ENCODE peak calls at places on chromosomes 13 and 19, in ten cellular contexts. One of them, this sample, is unnamed.

GRCh38 chr13:23656637-23657036 is 86.4 kb downstream of the TNFRSF19 start:
- DNase-seq in breast epithelium: no peak
- DNase-seq in upper lobe of left lung: no peak
- DNase-seq in K562: peak
- DNase-seq in endothelial cell of umbilical vein: peak
- DNase-seq in suprapubic skin: no peak
- DNase-seq in spleen: no peak
- DNase-seq in sigmoid colon: no peak
- DNase-seq in HCT116: no peak
- DNase-seq in transverse colon: no peak
- DNase-seq in this sample: no peak

GRCh38 chr13:19845758-19846157 is 17.7 kb downstream of the ZMYM5 start:
- DNase-seq in breast epithelium: no peak
- DNase-seq in upper lobe of left lung: no peak
- DNase-seq in K562: peak
- DNase-seq in endothelial cell of umbilical vein: peak
- DNase-seq in suprapubic skin: no peak
- DNase-seq in spleen: no peak
- DNase-seq in sigmoid colon: peak
- DNase-seq in HCT116: peak
- DNase-seq in transverse colon: no peak
- DNase-seq in this sample: no peak

GRCh38 chr19:44050740-44051653 is 839 bp upstream of the ZNF223 start:
- DNase-seq in breast epithelium: peak
- DNase-seq in upper lobe of left lung: peak
- DNase-seq in K562: no peak
- DNase-seq in endothelial cell of umbilical vein: no peak
- DNase-seq in suprapubic skin: no peak
- DNase-seq in spleen: no peak
- DNase-seq in sigmoid colon: no peak
- DNase-seq in HCT116: no peak
- DNase-seq in transverse colon: peak
- DNase-seq in this sample: no peak

GRCh38 chr13:19864018-19864338 is 529 bp upstream of the ZMYM5 start:
- DNase-seq in breast epithelium: peak
- DNase-seq in upper lobe of left lung: peak
- DNase-seq in K562: peak
- DNase-seq in endothelial cell of umbilical vein: peak
- DNase-seq in suprapubic skin: peak
- DNase-seq in spleen: no peak
- DNase-seq in sigmoid colon: peak
- DNase-seq in HCT116: no peak
- DNase-seq in transverse colon: peak
- DNase-seq in this sample: no peak

GRCh38 chr19:31110331-31110730 is 238.9 kb downstream of the TSHZ3 start:
- DNase-seq in breast epithelium: no peak
- DNase-seq in upper lobe of left lung: no peak
- DNase-seq in K562: peak
- DNase-seq in endothelial cell of umbilical vein: no peak
- DNase-seq in suprapubic skin: no peak
- DNase-seq in spleen: no peak
- DNase-seq in sigmoid colon: no peak
- DNase-seq in HCT116: no peak
- DNase-seq in transverse colon: no peak
- DNase-seq in this sample: no peak

GRCh38 chr13:65926750-65927171 is 1303.4 kb downstream of the PCDH9 start:
- DNase-seq in breast epithelium: no peak
- DNase-seq in upper lobe of left lung: peak
- DNase-seq in K562: peak
- DNase-seq in endothelial cell of umbilical vein: no peak
- DNase-seq in suprapubic skin: no peak
- DNase-seq in spleen: no peak
- DNase-seq in sigmoid colon: no peak
- DNase-seq in HCT116: peak
- DNase-seq in transverse colon: peak
- DNase-seq in this sample: no peak

GRCh38 chr13:50410921-50411712 is 395.9 kb downstream of the KCNRG start:
- DNase-seq in breast epithelium: no peak
- DNase-seq in upper lobe of left lung: no peak
- DNase-seq in K562: peak
- DNase-seq in endothelial cell of umbilical vein: peak
- DNase-seq in suprapubic skin: no peak
- DNase-seq in spleen: no peak
- DNase-seq in sigmoid colon: no peak
- DNase-seq in HCT116: peak
- DNase-seq in transverse colon: no peak
- DNase-seq in this sample: no peak

GRCh38 chr19:56106397-56106849 is 14.7 kb downstream of the ZNF787 start:
- DNase-seq in breast epithelium: no peak
- DNase-seq in upper lobe of left lung: no peak
- DNase-seq in K562: no peak
- DNase-seq in endothelial cell of umbilical vein: no peak
- DNase-seq in suprapubic skin: peak
- DNase-seq in spleen: peak
- DNase-seq in sigmoid colon: no peak
- DNase-seq in HCT116: no peak
- DNase-seq in transverse colon: peak
- DNase-seq in this sample: no peak

GRCh38 chr19:31554360-31554759 is 205.1 kb upstream of the TSHZ3 start:
- DNase-seq in breast epithelium: no peak
- DNase-seq in upper lobe of left lung: no peak
- DNase-seq in K562: no peak
- DNase-seq in endothelial cell of umbilical vein: no peak
- DNase-seq in suprapubic skin: no peak
- DNase-seq in spleen: no peak
- DNase-seq in sigmoid colon: no peak
- DNase-seq in HCT116: no peak
- DNase-seq in transverse colon: no peak
- DNase-seq in this sample: no peak

GRCh38 chr13:58960909-58961308 is 1202.8 kb downstream of the DIAPH3 start:
- DNase-seq in breast epithelium: no peak
- DNase-seq in upper lobe of left lung: no peak
- DNase-seq in K562: peak
- DNase-seq in endothelial cell of umbilical vein: peak
- DNase-seq in suprapubic skin: no peak
- DNase-seq in spleen: no peak
- DNase-seq in sigmoid colon: no peak
- DNase-seq in HCT116: no peak
- DNase-seq in transverse colon: no peak
- DNase-seq in this sample: peak

GRCh38 chr19:29624489-29625210 is 18.6 kb downstream of the POP4 start:
- DNase-seq in breast epithelium: no peak
- DNase-seq in upper lobe of left lung: no peak
- DNase-seq in K562: no peak
- DNase-seq in endothelial cell of umbilical vein: no peak
- DNase-seq in suprapubic skin: no peak
- DNase-seq in spleen: peak
- DNase-seq in sigmoid colon: no peak
- DNase-seq in HCT116: no peak
- DNase-seq in transverse colon: no peak
- DNase-seq in this sample: no peak

DNA sequence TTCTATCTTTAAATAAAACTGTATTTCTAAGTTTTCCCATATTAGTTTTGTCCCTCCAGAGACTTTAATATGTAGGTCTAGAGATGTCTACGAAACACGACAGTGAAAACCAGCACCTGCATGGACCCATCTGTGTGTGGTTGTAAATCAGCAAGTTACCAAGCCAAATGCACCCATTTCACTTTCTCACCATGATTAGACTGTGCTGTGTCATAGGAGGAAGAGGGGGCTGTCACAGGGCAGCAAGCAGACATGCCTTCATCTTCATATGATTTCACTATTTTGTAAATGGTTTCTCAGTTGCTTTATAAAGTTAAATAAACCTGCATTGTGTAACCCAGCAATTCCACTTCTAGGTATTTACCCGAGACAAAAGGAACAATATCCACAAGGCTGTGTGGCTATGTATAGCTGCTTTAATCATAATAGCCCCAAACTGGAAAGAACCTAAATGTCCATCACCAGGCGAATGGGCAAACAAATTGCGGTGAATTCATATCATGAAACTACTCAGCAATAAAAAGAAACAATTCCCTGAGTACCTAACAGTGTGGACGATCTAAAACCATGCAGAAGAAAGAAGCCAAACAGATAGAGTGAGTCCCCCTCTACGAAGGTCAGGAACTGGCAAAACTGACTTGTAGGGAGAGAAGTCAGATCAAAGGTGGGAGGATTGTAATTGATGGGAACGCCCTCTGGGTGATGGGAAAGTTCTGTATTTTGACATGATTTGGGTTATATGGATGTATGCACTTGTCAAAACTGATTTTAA is 185.5 kb downstream of the COL4A1 start:
- DNase-seq in breast epithelium: no peak
- DNase-seq in upper lobe of left lung: no peak
- DNase-seq in K562: no peak
- DNase-seq in endothelial cell of umbilical vein: no peak
- DNase-seq in suprapubic skin: no peak
- DNase-seq in spleen: no peak
- DNase-seq in sigmoid colon: no peak
- DNase-seq in HCT116: no peak
- DNase-seq in transverse colon: no peak
- DNase-seq in this sample: no peak
- TF ChIP-seq POLR2AphosphoS5 in breast epithelium: no peak
- TF ChIP-seq POLR2AphosphoS5 in upper lobe of left lung: no peak
- TF ChIP-seq POLR2AphosphoS5 in K562: no peak
- TF ChIP-seq POLR2AphosphoS5 in endothelial cell of umbilical vein: no peak
- TF ChIP-seq POLR2AphosphoS5 in suprapubic skin: no peak
- TF ChIP-seq POLR2AphosphoS5 in spleen: no peak
- TF ChIP-seq POLR2AphosphoS5 in sigmoid colon: no peak
- TF ChIP-seq POLR2AphosphoS5 in HCT116: no peak
- TF ChIP-seq POLR2AphosphoS5 in transverse colon: no peak
- TF ChIP-seq POLR2AphosphoS5 in this sample: no peak

GRCh38 chr19:52901842-52902241 is 4.4 kb upstream of the ZNF320 start:
- DNase-seq in breast epithelium: no peak
- DNase-seq in upper lobe of left lung: no peak
- DNase-seq in K562: no peak
- DNase-seq in endothelial cell of umbilical vein: no peak
- DNase-seq in suprapubic skin: no peak
- DNase-seq in spleen: no peak
- DNase-seq in sigmoid colon: no peak
- DNase-seq in HCT116: no peak
- DNase-seq in transverse colon: no peak
- DNase-seq in this sample: no peak

GRCh38 chr19:52896431-52897148 is 845 bp downstream of the ZNF320 start:
- DNase-seq in breast epithelium: no peak
- DNase-seq in upper lobe of left lung: peak
- DNase-seq in K562: peak
- DNase-seq in endothelial cell of umbilical vein: no peak
- DNase-seq in suprapubic skin: peak
- DNase-seq in spleen: no peak
- DNase-seq in sigmoid colon: no peak
- DNase-seq in HCT116: no peak
- DNase-seq in transverse colon: peak
- DNase-seq in this sample: no peak

GRCh38 chr19:52904052-52904451 is 6.6 kb upstream of the ZNF320 start:
- DNase-seq in breast epithelium: no peak
- DNase-seq in upper lobe of left lung: no peak
- DNase-seq in K562: no peak
- DNase-seq in endothelial cell of umbilical vein: no peak
- DNase-seq in suprapubic skin: no peak
- DNase-seq in spleen: no peak
- DNase-seq in sigmoid colon: no peak
- DNase-seq in HCT116: no peak
- DNase-seq in transverse colon: no peak
- DNase-seq in this sample: no peak

GRCh38 chr19:52897149-52897935 is at the start of gene ZNF320:
- DNase-seq in breast epithelium: peak
- DNase-seq in upper lobe of left lung: peak
- DNase-seq in K562: peak
- DNase-seq in endothelial cell of umbilical vein: peak
- DNase-seq in suprapubic skin: peak
- DNase-seq in spleen: peak
- DNase-seq in sigmoid colon: peak
- DNase-seq in HCT116: peak
- DNase-seq in transverse colon: peak
- DNase-seq in this sample: peak

GRCh38 chr19:52898101-52898500 is 666 bp upstream of the ZNF320 start:
- DNase-seq in breast epithelium: no peak
- DNase-seq in upper lobe of left lung: no peak
- DNase-seq in K562: no peak
- DNase-seq in endothelial cell of umbilical vein: no peak
- DNase-seq in suprapubic skin: no peak
- DNase-seq in spleen: peak
- DNase-seq in sigmoid colon: no peak
- DNase-seq in HCT116: no peak
- DNase-seq in transverse colon: no peak
- DNase-seq in this sample: no peak
- H3K27ac ChIP-seq in breast epithelium: peak
- H3K27ac ChIP-seq in upper lobe of left lung: peak
- H3K27ac ChIP-seq in K562: no peak
- H3K27ac ChIP-seq in endothelial cell of umbilical vein: no peak
- H3K27ac ChIP-seq in suprapubic skin: peak
- H3K27ac ChIP-seq in spleen: peak
- H3K27ac ChIP-seq in sigmoid colon: peak
- H3K27ac ChIP-seq in HCT116: peak
- H3K27ac ChIP-seq in transverse colon: peak
- H3K27ac ChIP-seq in this sample: no peak

DNA sequence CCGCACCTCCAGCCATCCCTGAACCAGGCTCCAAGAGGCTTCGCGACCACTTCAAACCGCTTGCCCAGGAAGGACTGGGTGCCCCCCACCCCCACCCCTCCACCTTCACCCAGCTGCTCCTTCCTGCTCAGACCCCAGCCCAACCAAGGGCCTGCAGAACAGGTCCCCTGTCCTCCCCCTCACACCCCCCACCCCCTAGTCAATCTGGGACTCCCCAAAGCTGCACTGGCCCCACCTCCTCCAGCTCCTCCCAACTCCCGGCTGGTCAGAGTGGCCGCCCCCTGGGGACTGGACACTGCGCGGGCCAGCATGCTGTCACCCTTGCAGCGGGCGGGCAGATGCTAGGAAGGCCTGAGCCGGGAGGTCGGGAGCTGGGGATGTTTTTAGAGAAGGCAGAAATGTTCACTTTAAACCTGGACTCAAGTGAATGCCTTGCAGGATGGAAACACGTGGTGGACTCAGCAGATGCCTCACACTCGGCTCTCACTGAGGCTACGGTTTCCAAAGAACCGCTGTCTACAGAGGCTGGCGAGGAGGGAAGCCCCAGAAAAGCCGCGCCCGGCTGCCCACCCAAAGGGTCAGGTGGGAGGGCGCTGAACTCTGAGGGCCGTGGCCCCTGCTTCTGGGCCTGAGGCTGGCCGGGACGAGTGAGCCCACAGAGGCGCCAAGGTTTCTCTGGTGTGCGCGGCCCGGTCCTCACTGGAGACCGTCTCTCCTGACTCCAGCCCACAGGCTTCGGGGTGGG is 8.0 kb downstream of the RPL36 start:
- DNase-seq in breast epithelium: no peak
- DNase-seq in upper lobe of left lung: no peak
- DNase-seq in K562: no peak
- DNase-seq in endothelial cell of umbilical vein: no peak
- DNase-seq in suprapubic skin: peak
- DNase-seq in spleen: no peak
- DNase-seq in sigmoid colon: no peak
- DNase-seq in HCT116: no peak
- DNase-seq in transverse colon: no peak
- DNase-seq in this sample: no peak
- TF ChIP-seq POLR2AphosphoS5 in breast epithelium: no peak
- TF ChIP-seq POLR2AphosphoS5 in upper lobe of left lung: no peak
- TF ChIP-seq POLR2AphosphoS5 in K562: no peak
- TF ChIP-seq POLR2AphosphoS5 in endothelial cell of umbilical vein: no peak
- TF ChIP-seq POLR2AphosphoS5 in suprapubic skin: no peak
- TF ChIP-seq POLR2AphosphoS5 in spleen: no peak
- TF ChIP-seq POLR2AphosphoS5 in sigmoid colon: no peak
- TF ChIP-seq POLR2AphosphoS5 in HCT116: no peak
- TF ChIP-seq POLR2AphosphoS5 in transverse colon: no peak
- TF ChIP-seq POLR2AphosphoS5 in this sample: no peak

GRCh38 chr19:47417746-47418594 is 1.4 kb downstream of the MEIS3 start:
- DNase-seq in breast epithelium: no peak
- DNase-seq in upper lobe of left lung: no peak
- DNase-seq in K562: no peak
- DNase-seq in endothelial cell of umbilical vein: no peak
- DNase-seq in suprapubic skin: no peak
- DNase-seq in spleen: no peak
- DNase-seq in sigmoid colon: no peak
- DNase-seq in HCT116: no peak
- DNase-seq in transverse colon: no peak
- DNase-seq in this sample: no peak
- H3K27ac ChIP-seq in breast epithelium: no peak
- H3K27ac ChIP-seq in upper lobe of left lung: no peak
- H3K27ac ChIP-seq in K562: no peak
- H3K27ac ChIP-seq in endothelial cell of umbilical vein: no peak
- H3K27ac ChIP-seq in suprapubic skin: no peak
- H3K27ac ChIP-seq in spleen: no peak
- H3K27ac ChIP-seq in sigmoid colon: no peak
- H3K27ac ChIP-seq in HCT116: no peak
- H3K27ac ChIP-seq in transverse colon: no peak
- H3K27ac ChIP-seq in this sample: no peak

This sample was measured in SK-N-MC.